ENCODE peak calls at places on chromosomes 12 and 14, in four cellular contexts. F is brain microvascular endothelial cell, W is psoas muscle, M is OCI-LY7. T is an unnamed sample.

GRCh38 chr12:93229494-93230310 is 148.0 kb upstream of the NUDT4 start:
- DNase-seq in F (peak; percentile 90), M (no peak), W (no peak), T (peak; percentile 68)

GRCh38 chr12:11753826-11754225 is 104.4 kb downstream of the ETV6 start:
- DNase-seq in W (no peak), M (no peak), F (no peak), T (no peak)

GRCh38 chr12:80551897-80552296 is 107.9 kb downstream of the PTPRQ start:
- DNase-seq in M (no peak), W (no peak), F (peak; percentile 94), T (peak; percentile 88)

GRCh38 chr12:26666286-26666685 is 166.7 kb downstream of the ITPR2 start:
- DNase-seq in W (no peak), M (no peak), F (no peak), T (no peak)

GRCh38 chr14:56490379-56490778 is 89.2 kb upstream of the TMEM260 start:
- DNase-seq in W (no peak), F (no peak), M (peak; percentile 56), T (no peak)

GRCh38 chr14:50109342-50109741 is 7.0 kb downstream of the VCPKMT start:
- DNase-seq in W (no peak), F (peak; percentile 31), M (no peak), T (no peak)

GRCh38 chr12:49019435-49020317 is 1.1 kb upstream of the PRKAG1 start:
- DNase-seq in W (no peak), M (peak; percentile 72), F (peak; percentile 40), T (no peak)

GRCh38 chr14:60506010-60506409 is 2.9 kb upstream of the SIX6 start:
- DNase-seq in F (no peak), M (no peak), W (no peak), T (no peak)

GRCh38 chr14:100294213-100294962 is 11.9 kb downstream of the SLC25A29 start:
- DNase-seq in M (peak; percentile 26), F (no peak), W (peak; percentile 53), T (no peak)

GRCh38 chr12:113142173-113142885 is 6.8 kb upstream of the RASAL1 start:
- DNase-seq in F (no peak), W (no peak), M (no peak), T (no peak)

GRCh38 chr12:89040146-89040964 is 311.9 kb downstream of the DUSP6 start:
- DNase-seq in W (no peak), F (peak; percentile 71), M (peak; percentile 57), T (peak; percentile 67)

GRCh38 chr14:105316563-105316941 is 2.0 kb downstream of the PACS2 start:
- DNase-seq in W (no peak), F (no peak), M (no peak), T (no peak)

GRCh38 chr12:98743362-98743953 is 98.4 kb downstream of the APAF1 start:
- DNase-seq in F (peak; percentile 32), W (no peak), M (peak; percentile 16), T (no peak)

GRCh38 chr12:4630262-4630661 is 18.6 kb downstream of the AKAP3 start:
- DNase-seq in F (no peak), M (no peak), W (no peak), T (no peak)

GRCh38 chr14:103260629-103261124 is 73.4 kb upstream of the EIF5 start:
- DNase-seq in W (peak; percentile 34), F (peak; percentile 28), M (no peak), T (no peak)

GRCh38 chr12:122406701-122407154 is 15.7 kb downstream of the CLIP1 start:
- DNase-seq in W (no peak), M (peak; percentile 24), F (peak; percentile 22), T (peak; percentile 46)

DNA sequence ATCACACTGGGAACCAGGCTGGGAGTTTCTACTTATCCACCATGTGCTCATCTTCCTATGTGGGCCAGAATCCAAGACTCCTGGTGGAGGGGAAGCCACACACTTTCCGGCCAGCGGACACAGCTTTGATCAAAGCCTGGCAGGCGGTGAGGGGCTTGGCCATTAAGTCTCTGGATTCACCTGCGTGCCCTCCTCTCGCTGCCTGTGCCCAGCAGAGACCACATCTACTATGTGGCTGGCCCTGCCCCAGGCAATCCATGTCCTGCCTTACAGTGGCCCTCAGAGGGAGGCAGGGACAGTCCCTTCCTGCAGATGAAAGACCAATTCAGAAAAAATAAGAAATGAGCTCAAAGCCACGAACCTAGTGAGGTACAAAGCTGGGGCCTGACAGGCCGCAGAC is 82.7 kb upstream of the GPR68 start:
- DNase-seq in M (no peak), F (no peak), W (no peak), T (no peak)
- H3K4me3 ChIP-seq in M (no peak overlapping the region), F (no peak overlapping the region), W (no peak overlapping the region), T (no peak overlapping the region)

GRCh38 chr12:131755305-131756113 is 44.6 kb downstream of the SFSWAP start:
- DNase-seq in M (peak; percentile 56), F (peak; percentile 4), W (no peak), T (no peak)
- H3K4me3 ChIP-seq in M (no peak overlapping the region), F (no peak overlapping the region), W (no peak overlapping the region), T (no peak overlapping the region)

GRCh38 chr12:6777386-6777785 is 5.1 kb downstream of the LAG3 start:
- DNase-seq in F (no peak), W (no peak), M (no peak), T (no peak)

GRCh38 chr12:6778212-6778570 is 5.9 kb downstream of the LAG3 start:
- DNase-seq in W (peak; percentile 41), M (no peak), F (no peak), T (no peak)

GRCh38 chr12:6779667-6780459 is 7.5 kb downstream of the LAG3 start:
- DNase-seq in W (no peak), M (no peak), F (no peak), T (no peak)

GRCh38 chr12:6780573-6780972 is 8.3 kb downstream of the LAG3 start:
- DNase-seq in W (no peak), F (no peak), M (no peak), T (no peak)

GRCh38 chr12:6778571-6779550 is 6.5 kb downstream of the LAG3 start:
- DNase-seq in M (peak; percentile 94), W (peak; percentile 94), F (peak; percentile 87), T (peak; percentile 73)
- H3K4me3 ChIP-seq in M (peak overlapping the region; percentile 65), W (peak overlapping the region; percentile 65), F (peak overlapping the region; percentile 50), T (peak overlapping the region; percentile 41)

DNA sequence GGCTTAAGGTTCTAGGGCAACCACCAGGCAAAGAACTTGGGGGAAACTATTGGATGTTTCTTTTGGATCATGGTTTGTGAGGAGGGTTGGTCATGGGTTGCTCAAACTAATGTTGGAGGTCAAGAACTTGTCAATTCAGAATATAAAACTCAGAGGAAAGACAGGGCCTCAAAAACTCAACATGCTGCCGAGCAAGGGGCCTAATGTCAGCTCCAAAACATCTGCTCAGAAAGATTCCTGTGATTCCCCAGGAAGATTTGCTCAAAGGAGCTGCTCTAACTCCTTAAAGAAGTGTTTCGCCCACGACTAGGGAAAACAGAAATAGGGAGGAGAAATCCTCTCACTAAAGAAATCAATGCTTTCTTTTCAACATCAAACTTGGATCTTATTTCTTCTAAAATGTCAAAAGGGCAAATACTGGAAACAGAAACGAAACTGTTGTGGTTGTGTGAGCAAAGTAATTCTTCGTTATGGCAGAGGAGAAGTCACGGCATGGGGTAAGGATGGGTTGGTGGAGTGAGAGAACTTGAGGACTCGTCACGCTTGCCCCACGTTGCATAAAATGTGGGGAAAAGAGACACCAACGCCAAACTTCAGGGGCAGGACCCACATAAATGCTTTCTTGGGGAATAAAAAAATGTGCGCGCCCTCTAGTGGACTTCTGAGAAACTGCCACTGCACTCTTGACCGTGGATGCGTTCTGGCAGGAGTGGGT is 3.8 kb upstream of the IGF1 start:
- DNase-seq in F (peak; percentile 47), M (peak; percentile 59), W (peak; percentile 62), T (peak; percentile 2)
- H3K4me3 ChIP-seq in F (peak overlapping the region; percentile 44), M (no peak overlapping the region), W (peak overlapping the region; percentile 55), T (no peak overlapping the region)